ENCODE peak calls at places on chromosomes 2 and 18, in nine cellular contexts. T is DMS53; R is stimulated activated naive B cell treated with anti-CD40 and anti-IgM and Interleukin-4, amounts not matched to agents 10 μg/mL and 1 μg/mL and 100 μg/mL, for 72 hours; C is SIG-M5; U is ascending aorta; N is AG08395; G is NCI-H1092; I is ELF-1; A is smooth muscle cell of the brain vasculature. L is an unnamed sample.
A peak's percentile ranks its signal among the peaks of the same experiment; 100 is the strongest.

GRCh38 chr2:206989306-206989705 is 50.0 kb downstream of the CPO start:
- DNase-seq in U (no peak), C (no peak), I (peak; percentile 71), R (peak; percentile 13), T (peak; percentile 74), A (no peak), N (peak; percentile 27), G (peak; percentile 0), L (peak; percentile 58)

GRCh38 chr18:80187956-80188642 is 59.2 kb downstream of the PARD6G start:
- DNase-seq in R (no peak), N (no peak), U (no peak), C (no peak), G (no peak), A (no peak), T (no peak), I (no peak), L (no peak)

GRCh38 chr2:38509947-38510326 is 92.8 kb downstream of the HNRNPLL start:
- DNase-seq in C (no peak), R (no peak), A (no peak), G (no peak), I (no peak), U (no peak), N (no peak), T (no peak), L (no peak)

GRCh38 chr2:171522804-171523338 is 597 bp downstream of the CYBRD1 start:
- DNase-seq in T (peak; percentile 56), U (peak; percentile 68), C (no peak), A (no peak), I (peak; percentile 18), R (no peak), G (no peak), N (peak; percentile 31), L (peak; percentile 64)

GRCh38 chr2:166516712-166517303 is 22.8 kb upstream of the SCN7A start:
- DNase-seq in U (no peak), G (peak; percentile 11), N (peak; percentile 15), R (no peak), A (no peak), T (peak; percentile 77), I (no peak), C (no peak), L (no peak)

GRCh38 chr2:31235504-31235902 is 1.6 kb downstream of the EHD3 start:
- DNase-seq in G (no peak), C (no peak), A (peak; percentile 40), T (peak; percentile 26), I (peak; percentile 15), R (no peak), U (peak; percentile 79), N (peak; percentile 85), L (no peak)

GRCh38 chr2:45575881-45576280 is 35.2 kb downstream of the SRBD1 start:
- DNase-seq in R (no peak), I (no peak), C (no peak), N (no peak), A (no peak), G (no peak), U (no peak), T (no peak), L (no peak)

GRCh38 chr2:240839152-240840143 is 19.4 kb upstream of the KIF1A start:
- DNase-seq in I (no peak), R (no peak), G (no peak), U (no peak), C (no peak), N (no peak), A (no peak), T (no peak), L (no peak)

GRCh38 chr2:133109772-133110171 is 439.8 kb upstream of the LYPD1 start:
- DNase-seq in A (no peak), N (peak; percentile 31), R (no peak), C (no peak), G (no peak), U (no peak), T (no peak), I (no peak), L (no peak)

GRCh38 chr2:161992526-161992925 is 81.5 kb downstream of the DPP4 start:
- DNase-seq in T (no peak), N (peak; percentile 5), U (no peak), A (no peak), R (peak; percentile 9), I (no peak), G (no peak), C (no peak), L (no peak)

GRCh38 chr2:173488861-173489260 is 134.2 kb downstream of the CDCA7 start:
- DNase-seq in C (no peak), U (no peak), I (no peak), R (no peak), T (no peak), G (no peak), A (no peak), N (no peak), L (no peak)

GRCh38 chr2:205650450-205650849 is 31.9 kb upstream of the NRP2 start:
- DNase-seq in I (peak; percentile 96), R (no peak), U (no peak), N (peak; percentile 93), A (no peak), G (no peak), C (no peak), T (peak; percentile 3), L (no peak)

GRCh38 chr2:85865539-85866164 is 23.1 kb downstream of the ST3GAL5 start:
- DNase-seq in C (no peak), A (no peak), U (peak; percentile 33), R (peak; percentile 34), N (peak; percentile 17), I (no peak), G (no peak), T (no peak), L (peak; percentile 56)

GRCh38 chr2:52613064-52613463 is 1154.5 kb upstream of the CHAC2 start:
- DNase-seq in C (no peak), G (no peak), I (peak; percentile 17), A (no peak), R (no peak), T (peak; percentile 42), N (no peak), U (no peak), L (no peak)

GRCh38 chr2:241324775-241325174 is 9.1 kb downstream of the SEPTIN2 start:
- DNase-seq in A (no peak), U (no peak), N (no peak), T (no peak), I (no peak), G (no peak), R (no peak), C (no peak), L (no peak)

GRCh38 chr2:226413498-226414130 is 386.0 kb downstream of the IRS1 start:
- DNase-seq in I (no peak), R (no peak), U (no peak), C (no peak), G (no peak), A (no peak), N (no peak), T (no peak), L (no peak)

GRCh38 chr2:184363213-184363612 is 235.1 kb upstream of the ZNF804A start:
- DNase-seq in N (no peak), U (no peak), G (no peak), I (no peak), A (no peak), R (no peak), C (no peak), T (peak; percentile 66), L (no peak)

L was measured in GM10248.